ENCODE peak calls at places on chromosomes 16 and 17, in six cellular contexts. S, D, J, K, O and Z are unnamed samples.

GRCh38 chr16:48064971-48065370 is 90.8 kb downstream of the ABCC12 start:
- DNase-seq in S (no peak), D (no peak), J (no peak), K (no peak), O (peak; percentile 26), Z (no peak)

GRCh38 chr16:29993191-29993902 is 2.1 kb downstream of the HIRIP3 start:
- DNase-seq in S (no peak), D (no peak), J (no peak), K (no peak), O (no peak), Z (no peak)

GRCh38 chr16:51193879-51194278 is 42.8 kb upstream of the SALL1 start:
- DNase-seq in S (no peak), D (no peak), J (no peak), K (no peak), O (no peak), Z (no peak)

GRCh38 chr17:77036841-77037381 is 103.9 kb upstream of the SEC14L1 start:
- DNase-seq in S (no peak), D (peak; percentile 64), J (peak; percentile 46), K (no peak), O (peak; percentile 26), Z (no peak)

GRCh38 chr16:88888778-88889387 is 22.4 kb upstream of the PABPN1L start:
- DNase-seq in S (no peak), D (no peak), J (no peak), K (no peak), O (no peak), Z (no peak)

GRCh38 chr16:28876973-28877641 is 1.2 kb upstream of the ATP2A1 start:
- DNase-seq in S (no peak), D (no peak), J (no peak), K (no peak), O (no peak), Z (no peak)

GRCh38 chr16:12390644-12391043 is 413.0 kb downstream of the CPPED1 start:
- DNase-seq in S (no peak), D (no peak), J (no peak), K (no peak), O (no peak), Z (no peak)

GRCh38 chr17:40542562-40543411 is 22.5 kb downstream of the CCR7 start:
- DNase-seq in S (peak; percentile 68), D (no peak), J (no peak), K (peak; percentile 88), O (peak; percentile 99), Z (peak; percentile 95)

GRCh38 chr16:82031116-82032084 is 3.7 kb upstream of the HSD17B2 start:
- DNase-seq in S (no peak), D (no peak), J (peak; percentile 38), K (no peak), O (peak; percentile 79), Z (no peak)

GRCh38 chr17:79714746-79715145 is 16.0 kb upstream of the ENPP7 start:
- DNase-seq in S (no peak), D (no peak), J (no peak), K (no peak), O (no peak), Z (no peak)

GRCh38 chr17:9837551-9838471 is 12.1 kb downstream of the GLP2R start:
- DNase-seq in S (no peak), D (no peak), J (no peak), K (no peak), O (peak; percentile 97), Z (peak; percentile 18)

GRCh38 chr16:31006086-31006385 is 4.4 kb downstream of the STX1B start:
- DNase-seq in S (no peak), D (no peak), J (no peak), K (no peak), O (no peak), Z (no peak)

GRCh38 chr16:31008154-31008950 is 2.1 kb downstream of the STX1B start:
- DNase-seq in S (no peak), D (no peak), J (no peak), K (no peak), O (no peak), Z (no peak)

GRCh38 chr16:31009120-31009519 is 1.3 kb downstream of the STX1B start:
- DNase-seq in S (no peak), D (no peak), J (no peak), K (no peak), O (no peak), Z (no peak)

GRCh38 chr16:31006589-31006988 is 3.8 kb downstream of the STX1B start:
- DNase-seq in S (no peak), D (no peak), J (no peak), K (no peak), O (no peak), Z (no peak)

DNA sequence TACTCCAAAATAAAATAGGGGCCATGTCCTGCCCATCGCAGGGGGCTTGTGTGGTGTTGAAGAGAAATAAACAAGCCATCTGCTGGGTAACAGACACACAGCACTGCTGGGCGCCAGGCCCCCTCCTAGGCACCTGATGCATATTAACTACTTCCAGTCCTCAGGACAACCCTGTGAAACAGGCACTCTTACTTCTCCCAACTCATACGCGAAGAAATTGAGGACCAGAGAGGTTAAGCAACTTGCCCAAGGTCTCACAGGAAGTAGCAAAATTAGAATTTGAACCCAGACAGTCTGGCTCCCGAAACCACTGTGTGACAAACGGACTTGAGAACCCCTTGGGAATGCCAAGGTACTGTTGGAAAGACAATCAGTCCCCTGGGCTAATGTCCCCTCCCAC is 2.8 kb downstream of the STX1B start:
- DNase-seq in S (no peak), D (no peak), J (no peak), K (no peak), O (no peak), Z (no peak)
- H3K27me3 ChIP-seq in S (peaks cover 80% of the 10 kb centered on the region), D (peaks cover 12% of the 10 kb centered on the region), J (peaks cover 6% of the 10 kb centered on the region), K (peaks cover 5% of the 10 kb centered on the region), O (peaks cover 9% of the 10 kb centered on the region), Z (peaks cover 19% of the 10 kb centered on the region)

GRCh38 chr16:11334831-11335404 is 10.3 kb upstream of the RMI2 start:
- DNase-seq in S (no peak), D (no peak), J (no peak), K (no peak), O (no peak), Z (no peak)
- H3K4me1 ChIP-seq in S (no peaks in the 10 kb centered on the region), D (no peaks in the 10 kb centered on the region), J (no peaks in the 10 kb centered on the region), K (no peaks in the 10 kb centered on the region), O (no peaks in the 10 kb centered on the region), Z (no peaks in the 10 kb centered on the region)

DNA sequence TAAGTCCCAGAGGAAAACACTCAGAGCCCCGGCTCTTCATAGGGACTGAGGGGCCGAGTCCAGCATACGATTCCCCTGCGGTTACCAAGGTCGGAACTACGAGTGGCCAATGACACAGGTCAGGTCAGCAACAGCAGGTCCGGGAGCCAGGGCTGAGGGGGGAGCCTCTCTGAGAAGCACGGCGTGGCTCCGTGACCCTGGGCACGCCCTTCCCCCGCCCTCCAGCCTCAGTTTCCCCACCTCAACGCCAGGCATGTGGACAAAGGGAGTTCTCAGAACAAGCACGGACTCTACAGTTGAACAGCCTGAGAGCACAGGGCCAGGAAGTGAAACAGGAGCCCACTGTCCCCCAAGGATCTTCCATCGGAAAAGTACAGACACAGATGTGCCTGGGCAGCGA is 25.6 kb downstream of the TPSD1 start:
- DNase-seq in S (no peak), D (no peak), J (no peak), K (no peak), O (no peak), Z (no peak)
- H3K27me3 ChIP-seq in S (peaks cover 94% of the 10 kb centered on the region), D (peaks cover 88% of the 10 kb centered on the region), J (peaks cover 26% of the 10 kb centered on the region), K (no peaks in the 10 kb centered on the region), O (no peaks in the 10 kb centered on the region), Z (peaks cover 20% of the 10 kb centered on the region)

GRCh38 chr17:45223541-45224528 is 2.1 kb downstream of the FMNL1 start:
- DNase-seq in S (no peak), D (peak; percentile 54), J (no peak), K (peak; percentile 64), O (no peak), Z (no peak)

GRCh38 chr17:45222994-45223540 is 1.4 kb downstream of the FMNL1 start:
- DNase-seq in S (no peak), D (peak; percentile 60), J (no peak), K (no peak), O (no peak), Z (no peak)

GRCh38 chr17:45225051-45225700 is 3.5 kb downstream of the FMNL1 start:
- DNase-seq in S (no peak), D (no peak), J (no peak), K (peak; percentile 62), O (no peak), Z (no peak)

GRCh38 chr17:45225964-45226530 is 4.4 kb downstream of the FMNL1 start:
- DNase-seq in S (peak; percentile 94), D (no peak), J (no peak), K (peak; percentile 86), O (no peak), Z (peak; percentile 64)

DNA sequence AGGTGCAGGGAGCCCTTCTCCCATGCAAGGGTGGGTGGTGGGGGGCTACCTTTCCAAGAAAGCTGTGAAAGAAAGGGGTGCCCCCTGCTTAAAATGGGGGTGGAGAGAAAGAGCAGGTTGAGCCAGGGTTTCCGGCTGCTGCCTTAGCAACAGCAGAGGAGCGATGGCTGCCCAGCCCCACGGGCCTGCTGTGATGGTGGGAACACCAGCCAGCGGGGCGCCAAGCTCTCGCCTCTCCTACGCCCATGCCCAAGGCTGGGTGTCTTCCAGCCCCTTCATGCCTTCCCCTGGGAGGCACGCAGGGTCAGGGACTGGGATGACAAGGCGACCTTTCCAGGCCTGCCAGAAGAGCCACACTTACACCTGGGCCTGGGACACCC is 3.0 kb downstream of the FMNL1 start:
- DNase-seq in S (no peak), D (no peak), J (no peak), K (peak; percentile 65), O (no peak), Z (no peak)
- H3K4me1 ChIP-seq in S (peaks cover 26% of the 10 kb centered on the region), D (peaks cover 14% of the 10 kb centered on the region), J (no peaks in the 10 kb centered on the region), K (peaks cover 7% of the 10 kb centered on the region), O (peaks cover 8% of the 10 kb centered on the region), Z (peaks cover 22% of the 10 kb centered on the region)

DNA sequence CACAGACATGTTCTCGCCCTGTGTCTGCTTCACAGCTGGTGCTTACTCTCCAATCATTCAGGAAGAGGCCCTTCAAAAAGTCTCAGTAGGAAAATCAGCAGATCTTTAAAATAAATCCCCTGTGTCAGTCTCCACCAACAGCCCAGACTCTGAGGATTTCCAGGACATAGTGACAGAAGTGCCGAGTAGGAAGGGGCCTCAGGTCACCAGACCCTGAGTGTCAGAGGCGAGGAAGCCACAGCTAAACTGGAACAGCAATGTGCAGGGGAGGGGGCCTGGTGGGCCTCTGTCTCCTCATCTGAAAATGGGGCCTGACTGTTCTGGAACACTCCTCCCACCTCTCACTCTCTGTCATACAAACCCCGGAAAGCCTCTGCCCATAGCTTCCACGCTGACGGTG is 6.3 kb downstream of the CACNG4 start:
- DNase-seq in S (no peak), D (no peak), J (no peak), K (no peak), O (no peak), Z (no peak)
- H3K27me3 ChIP-seq in S (peaks cover 80% of the 10 kb centered on the region), D (no peaks in the 10 kb centered on the region), J (peaks cover 34% of the 10 kb centered on the region), K (peaks cover 2% of the 10 kb centered on the region), O (peaks cover 23% of the 10 kb centered on the region), Z (peaks cover 26% of the 10 kb centered on the region)

GRCh38 chr17:57899391-57899790 is 49.5 kb upstream of the MRPS23 start:
- DNase-seq in S (no peak), D (no peak), J (no peak), K (no peak), O (no peak), Z (no peak)
- H3K4me1 ChIP-seq in S (peaks cover 57% of the 10 kb centered on the region), D (no peaks in the 10 kb centered on the region), J (peaks cover 4% of the 10 kb centered on the region), K (peaks cover 55% of the 10 kb centered on the region), O (peaks cover 20% of the 10 kb centered on the region), Z (peaks cover 73% of the 10 kb centered on the region)